ENCODE peak calls at places on chromosomes 4 and X, in nine cellular contexts. One of them, this sample, is unnamed.

GRCh38 chr4:4992833-4993232 is 26.4 kb downstream of the CYTL1 start:
- DNase-seq in small intestine: no peak
- DNase-seq in iPS-NIHi11: no peak
- DNase-seq in nucleus accumbens: no peak
- DNase-seq in activated gamma-delta T cell: no peak
- DNase-seq in ureter: no peak
- DNase-seq in BJ: no peak
- DNase-seq in GM06990: no peak
- DNase-seq in HCEC 1CT: no peak
- DNase-seq in this sample: no peak

GRCh38 chr4:73068496-73069337 is 799 bp downstream of the COX18 start:
- DNase-seq in GM06990: peak; percentile 26
- DNase-seq in small intestine: peak; percentile 57
- DNase-seq in iPS-NIHi11: peak; percentile 14
- DNase-seq in nucleus accumbens: peak; percentile 3
- DNase-seq in activated gamma-delta T cell: no peak
- DNase-seq in ureter: no peak
- DNase-seq in BJ: peak; percentile 3
- DNase-seq in HCEC 1CT: no peak
- DNase-seq in this sample: no peak

GRCh38 chrX:36961590-36961989 is 46.6 kb upstream of the FAM47C start:
- DNase-seq in HCEC 1CT: no peak
- DNase-seq in nucleus accumbens: no peak
- DNase-seq in GM06990: no peak
- DNase-seq in BJ: no peak
- DNase-seq in ureter: no peak
- DNase-seq in small intestine: no peak
- DNase-seq in iPS-NIHi11: no peak
- DNase-seq in activated gamma-delta T cell: no peak
- DNase-seq in this sample: no peak

GRCh38 chr4:129218355-129218754 is 122.4 kb downstream of the C4orf33 start:
- DNase-seq in ureter: no peak
- DNase-seq in GM06990: no peak
- DNase-seq in iPS-NIHi11: no peak
- DNase-seq in activated gamma-delta T cell: no peak
- DNase-seq in small intestine: peak; percentile 37
- DNase-seq in BJ: no peak
- DNase-seq in HCEC 1CT: no peak
- DNase-seq in nucleus accumbens: no peak
- DNase-seq in this sample: no peak

GRCh38 chr4:121706595-121707021 is 9.8 kb upstream of the ANXA5 start:
- DNase-seq in activated gamma-delta T cell: no peak
- DNase-seq in iPS-NIHi11: no peak
- DNase-seq in ureter: no peak
- DNase-seq in GM06990: no peak
- DNase-seq in HCEC 1CT: peak; percentile 33
- DNase-seq in BJ: no peak
- DNase-seq in small intestine: no peak
- DNase-seq in nucleus accumbens: no peak
- DNase-seq in this sample: no peak

GRCh38 chr4:83043801-83044407 is 8.9 kb downstream of the COPS4 start:
- DNase-seq in small intestine: no peak
- DNase-seq in nucleus accumbens: no peak
- DNase-seq in HCEC 1CT: peak; percentile 62
- DNase-seq in activated gamma-delta T cell: no peak
- DNase-seq in iPS-NIHi11: no peak
- DNase-seq in GM06990: no peak
- DNase-seq in BJ: peak; percentile 80
- DNase-seq in ureter: no peak
- DNase-seq in this sample: no peak

GRCh38 chr4:167897116-167897515 is 195.2 kb upstream of the ANXA10 start:
- DNase-seq in ureter: peak; percentile 78
- DNase-seq in small intestine: no peak
- DNase-seq in GM06990: no peak
- DNase-seq in activated gamma-delta T cell: no peak
- DNase-seq in BJ: peak; percentile 12
- DNase-seq in iPS-NIHi11: peak; percentile 23
- DNase-seq in nucleus accumbens: no peak
- DNase-seq in HCEC 1CT: no peak
- DNase-seq in this sample: no peak

GRCh38 chr4:130099159-130099558 is 1003.2 kb downstream of the C4orf33 start:
- DNase-seq in nucleus accumbens: no peak
- DNase-seq in iPS-NIHi11: no peak
- DNase-seq in BJ: no peak
- DNase-seq in activated gamma-delta T cell: no peak
- DNase-seq in GM06990: no peak
- DNase-seq in HCEC 1CT: no peak
- DNase-seq in ureter: no peak
- DNase-seq in small intestine: no peak
- DNase-seq in this sample: no peak

GRCh38 chrX:110146521-110146920 is 143.6 kb downstream of the TMEM164 start:
- DNase-seq in activated gamma-delta T cell: no peak
- DNase-seq in HCEC 1CT: peak; percentile 44
- DNase-seq in BJ: no peak
- DNase-seq in small intestine: peak; percentile 73
- DNase-seq in nucleus accumbens: peak; percentile 7
- DNase-seq in GM06990: no peak
- DNase-seq in ureter: no peak
- DNase-seq in iPS-NIHi11: peak; percentile 38
- DNase-seq in this sample: no peak

GRCh38 chr4:2929469-2929868 is 33.7 kb downstream of the NOP14 start:
- DNase-seq in BJ: no peak
- DNase-seq in ureter: no peak
- DNase-seq in activated gamma-delta T cell: no peak
- DNase-seq in small intestine: no peak
- DNase-seq in nucleus accumbens: no peak
- DNase-seq in HCEC 1CT: no peak
- DNase-seq in GM06990: no peak
- DNase-seq in iPS-NIHi11: no peak
- DNase-seq in this sample: peak; percentile 70

GRCh38 chrX:115311666-115312065 is 22.2 kb downstream of the LUZP4 start:
- DNase-seq in ureter: no peak
- DNase-seq in nucleus accumbens: peak; percentile 26
- DNase-seq in HCEC 1CT: no peak
- DNase-seq in GM06990: peak; percentile 18
- DNase-seq in activated gamma-delta T cell: no peak
- DNase-seq in iPS-NIHi11: peak; percentile 60
- DNase-seq in small intestine: no peak
- DNase-seq in BJ: no peak
- DNase-seq in this sample: peak; percentile 76

GRCh38 chr4:30854566-30854965 is 134.4 kb downstream of the PCDH7 start:
- DNase-seq in small intestine: no peak
- DNase-seq in BJ: peak; percentile 19
- DNase-seq in nucleus accumbens: no peak
- DNase-seq in iPS-NIHi11: no peak
- DNase-seq in HCEC 1CT: no peak
- DNase-seq in activated gamma-delta T cell: no peak
- DNase-seq in GM06990: no peak
- DNase-seq in ureter: no peak
- DNase-seq in this sample: no peak

GRCh38 chr4:161555689-161556660 is 607.8 kb downstream of the FSTL5 start:
- DNase-seq in GM06990: peak; percentile 29
- DNase-seq in nucleus accumbens: no peak
- DNase-seq in HCEC 1CT: peak; percentile 76
- DNase-seq in ureter: no peak
- DNase-seq in activated gamma-delta T cell: no peak
- DNase-seq in BJ: no peak
- DNase-seq in iPS-NIHi11: no peak
- DNase-seq in small intestine: no peak
- DNase-seq in this sample: no peak

GRCh38 chr4:47741200-47741599 is 96.7 kb downstream of the CORIN start:
- DNase-seq in GM06990: no peak
- DNase-seq in activated gamma-delta T cell: no peak
- DNase-seq in BJ: peak; percentile 2
- DNase-seq in ureter: no peak
- DNase-seq in HCEC 1CT: peak; percentile 84
- DNase-seq in nucleus accumbens: no peak
- DNase-seq in small intestine: no peak
- DNase-seq in iPS-NIHi11: no peak
- DNase-seq in this sample: no peak

GRCh38 chr4:169105620-169106019 is 95.6 kb upstream of the CBR4 start:
- DNase-seq in HCEC 1CT: no peak
- DNase-seq in GM06990: no peak
- DNase-seq in activated gamma-delta T cell: no peak
- DNase-seq in small intestine: no peak
- DNase-seq in ureter: no peak
- DNase-seq in iPS-NIHi11: no peak
- DNase-seq in BJ: no peak
- DNase-seq in nucleus accumbens: no peak
- DNase-seq in this sample: no peak

GRCh38 chr4:13527983-13528822 is 16.1 kb downstream of the NKX3-2 start:
- DNase-seq in activated gamma-delta T cell: no peak
- DNase-seq in BJ: no peak
- DNase-seq in ureter: no peak
- DNase-seq in GM06990: peak; percentile 70
- DNase-seq in HCEC 1CT: no peak
- DNase-seq in iPS-NIHi11: no peak
- DNase-seq in nucleus accumbens: no peak
- DNase-seq in small intestine: no peak
- DNase-seq in this sample: no peak

GRCh38 chr4:170853422-170854021 is 763.8 kb upstream of the AADAT start:
- DNase-seq in HCEC 1CT: peak; percentile 7
- DNase-seq in small intestine: peak; percentile 48
- DNase-seq in BJ: no peak
- DNase-seq in iPS-NIHi11: peak; percentile 65
- DNase-seq in ureter: no peak
- DNase-seq in GM06990: peak; percentile 13
- DNase-seq in activated gamma-delta T cell: no peak
- DNase-seq in nucleus accumbens: no peak
- DNase-seq in this sample: peak; percentile 47

This sample was measured in kidney.